ENCODE peak calls at places on chromosomes 1 and 21, in seven cellular contexts. One of them, this sample, is unnamed.

GRCh38 chr1:161160763-161161162 is 1.5 kb downstream of the USP21 start:
- DNase-seq in mammary epithelial cell: no peak
- DNase-seq in hepatocyte: no peak
- DNase-seq in lung: no peak
- DNase-seq in PC-9: no peak
- DNase-seq in cardiac fibroblast: no peak
- DNase-seq in AG04449: no peak
- DNase-seq in this sample: no peak

GRCh38 chr1:37752583-37753471 is 12.1 kb downstream of the EPHA10 start:
- DNase-seq in mammary epithelial cell: no peak
- DNase-seq in hepatocyte: peak
- DNase-seq in lung: no peak
- DNase-seq in PC-9: peak
- DNase-seq in cardiac fibroblast: peak
- DNase-seq in AG04449: no peak
- DNase-seq in this sample: peak

GRCh38 chr1:165228676-165229075 is 127.8 kb downstream of the LMX1A start:
- DNase-seq in mammary epithelial cell: peak
- DNase-seq in hepatocyte: peak
- DNase-seq in lung: no peak
- DNase-seq in PC-9: no peak
- DNase-seq in cardiac fibroblast: peak
- DNase-seq in AG04449: no peak
- DNase-seq in this sample: peak

GRCh38 chr1:1873186-1873585 is 17.7 kb downstream of the GNB1 start:
- DNase-seq in mammary epithelial cell: no peak
- DNase-seq in hepatocyte: no peak
- DNase-seq in lung: no peak
- DNase-seq in PC-9: no peak
- DNase-seq in cardiac fibroblast: no peak
- DNase-seq in AG04449: no peak
- DNase-seq in this sample: no peak

GRCh38 chr1:23533288-23534130 is 2.5 kb upstream of the E2F2 start:
- DNase-seq in mammary epithelial cell: peak
- DNase-seq in hepatocyte: no peak
- DNase-seq in lung: no peak
- DNase-seq in PC-9: peak
- DNase-seq in cardiac fibroblast: no peak
- DNase-seq in AG04449: no peak
- DNase-seq in this sample: no peak

GRCh38 chr1:113768916-113769598 is 9.8 kb upstream of the PHTF1 start:
- DNase-seq in mammary epithelial cell: no peak
- DNase-seq in hepatocyte: no peak
- DNase-seq in lung: no peak
- DNase-seq in PC-9: no peak
- DNase-seq in cardiac fibroblast: no peak
- DNase-seq in AG04449: no peak
- DNase-seq in this sample: no peak

GRCh38 chr1:94989911-94990463 is 63.1 kb upstream of the CNN3 start:
- DNase-seq in mammary epithelial cell: no peak
- DNase-seq in hepatocyte: no peak
- DNase-seq in lung: no peak
- DNase-seq in PC-9: no peak
- DNase-seq in cardiac fibroblast: peak
- DNase-seq in AG04449: no peak
- DNase-seq in this sample: no peak

GRCh38 chr1:7298749-7299151 is 472.3 kb upstream of the VAMP3 start:
- DNase-seq in mammary epithelial cell: no peak
- DNase-seq in hepatocyte: no peak
- DNase-seq in lung: peak
- DNase-seq in PC-9: no peak
- DNase-seq in cardiac fibroblast: peak
- DNase-seq in AG04449: no peak
- DNase-seq in this sample: no peak

GRCh38 chr1:16110456-16110855 is 37.0 kb upstream of the FAM131C start:
- DNase-seq in mammary epithelial cell: no peak
- DNase-seq in hepatocyte: no peak
- DNase-seq in lung: no peak
- DNase-seq in PC-9: no peak
- DNase-seq in cardiac fibroblast: no peak
- DNase-seq in AG04449: no peak
- DNase-seq in this sample: no peak

DNA sequence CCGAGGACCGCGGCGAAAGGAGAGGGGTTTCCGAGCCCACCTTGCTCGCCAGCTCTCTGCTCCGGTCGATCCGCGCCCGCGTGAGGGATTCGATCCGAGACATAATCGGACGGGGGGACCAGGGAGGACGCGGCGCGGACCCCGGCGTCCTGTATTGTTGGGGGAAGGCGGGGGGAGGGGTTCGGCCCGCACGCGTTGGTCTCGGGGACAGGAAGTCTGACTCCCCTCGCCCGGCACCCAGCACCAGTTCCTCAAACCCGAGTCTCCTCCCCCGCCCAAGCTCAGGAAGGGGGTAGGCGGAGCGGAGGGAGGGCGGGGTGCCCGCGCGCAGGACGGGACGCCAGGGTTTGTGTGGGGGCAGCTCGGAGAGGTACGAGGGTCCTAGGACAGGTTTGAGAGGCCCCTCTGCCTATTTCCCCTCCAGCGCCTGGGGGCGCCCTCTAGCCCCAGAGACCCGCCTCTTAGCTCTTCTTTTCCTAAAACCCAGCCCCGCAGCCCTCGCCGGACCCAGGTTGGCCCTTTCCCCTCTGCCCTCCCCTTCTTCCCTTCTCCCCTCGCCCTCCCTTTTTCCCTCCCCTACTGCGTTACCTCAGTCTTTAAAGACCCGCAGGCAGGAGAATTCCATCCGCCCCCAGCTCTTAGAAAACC is at the start of gene ARHGEF2:
- DNase-seq in mammary epithelial cell: peak
- DNase-seq in hepatocyte: peak
- DNase-seq in lung: peak
- DNase-seq in PC-9: peak
- DNase-seq in cardiac fibroblast: peak
- DNase-seq in AG04449: no peak
- DNase-seq in this sample: peak
- TF ChIP-seq CTCF in mammary epithelial cell: no peak
- TF ChIP-seq CTCF in hepatocyte: peak
- TF ChIP-seq CTCF in lung: no peak
- TF ChIP-seq CTCF in PC-9: no peak
- TF ChIP-seq CTCF in cardiac fibroblast: peak
- TF ChIP-seq CTCF in AG04449: peak
- TF ChIP-seq CTCF in this sample: no peak

DNA sequence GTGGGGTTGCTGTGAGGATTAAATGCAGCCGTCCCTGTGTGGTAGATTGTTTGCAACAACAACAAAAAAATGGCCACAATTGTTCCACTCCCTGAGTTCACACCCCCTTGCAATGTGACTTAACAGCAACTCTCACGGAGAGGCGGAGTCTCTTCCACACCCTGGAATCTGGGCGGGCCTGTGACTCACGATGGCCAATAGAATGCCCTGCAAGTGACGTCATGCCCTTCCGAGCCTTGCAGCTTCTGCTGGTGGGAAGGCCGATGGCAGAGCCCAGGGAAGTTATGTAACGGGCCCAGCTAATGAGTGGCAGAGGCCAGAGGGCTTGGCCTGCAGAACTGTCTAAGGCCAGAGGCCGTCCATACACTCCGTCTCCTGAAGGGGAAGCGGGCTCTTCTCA is 87.9 kb downstream of the RIPK4 start:
- DNase-seq in mammary epithelial cell: peak
- DNase-seq in hepatocyte: peak
- DNase-seq in lung: peak
- DNase-seq in PC-9: peak
- DNase-seq in cardiac fibroblast: peak
- DNase-seq in AG04449: peak
- DNase-seq in this sample: peak
- TF ChIP-seq CTCF in mammary epithelial cell: no peak
- TF ChIP-seq CTCF in hepatocyte: no peak
- TF ChIP-seq CTCF in lung: no peak
- TF ChIP-seq CTCF in PC-9: no peak
- TF ChIP-seq CTCF in cardiac fibroblast: no peak
- TF ChIP-seq CTCF in AG04449: no peak
- TF ChIP-seq CTCF in this sample: no peak

DNA sequence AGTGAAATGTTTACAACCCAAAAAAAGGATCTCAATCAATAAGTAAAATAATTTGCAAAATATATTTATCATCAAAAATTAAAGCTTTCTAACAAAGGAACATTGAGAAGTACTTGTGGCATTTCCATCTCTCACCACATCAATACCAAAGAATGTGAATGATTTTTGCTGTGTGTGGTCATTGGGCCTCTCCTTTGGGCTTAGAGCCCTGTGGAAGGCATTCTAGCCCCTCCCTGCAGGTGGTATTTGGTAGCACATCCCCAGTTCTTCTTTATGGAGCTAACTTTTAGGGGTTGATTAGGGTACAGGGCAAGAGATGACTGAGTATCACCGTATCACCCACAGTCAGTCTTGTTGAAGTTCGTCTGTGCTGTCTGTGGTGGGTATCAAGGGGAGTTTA is 294.1 kb upstream of the SGIP1 start:
- DNase-seq in mammary epithelial cell: no peak
- DNase-seq in hepatocyte: no peak
- DNase-seq in lung: no peak
- DNase-seq in PC-9: no peak
- DNase-seq in cardiac fibroblast: no peak
- DNase-seq in AG04449: no peak
- DNase-seq in this sample: no peak
- TF ChIP-seq CTCF in mammary epithelial cell: peak
- TF ChIP-seq CTCF in hepatocyte: no peak
- TF ChIP-seq CTCF in lung: no peak
- TF ChIP-seq CTCF in PC-9: no peak
- TF ChIP-seq CTCF in cardiac fibroblast: no peak
- TF ChIP-seq CTCF in AG04449: no peak
- TF ChIP-seq CTCF in this sample: no peak

GRCh38 chr1:20358761-20359263 is 68.1 kb downstream of the VWA5B1 start:
- DNase-seq in mammary epithelial cell: peak
- DNase-seq in hepatocyte: peak
- DNase-seq in lung: peak
- DNase-seq in PC-9: peak
- DNase-seq in cardiac fibroblast: peak
- DNase-seq in AG04449: no peak
- DNase-seq in this sample: no peak
- TF ChIP-seq CTCF in mammary epithelial cell: no peak
- TF ChIP-seq CTCF in hepatocyte: no peak
- TF ChIP-seq CTCF in lung: no peak
- TF ChIP-seq CTCF in PC-9: no peak
- TF ChIP-seq CTCF in cardiac fibroblast: no peak
- TF ChIP-seq CTCF in AG04449: no peak
- TF ChIP-seq CTCF in this sample: no peak

GRCh38 chr1:30489737-30490389 is 233.5 kb downstream of the MATN1 start:
- DNase-seq in mammary epithelial cell: no peak
- DNase-seq in hepatocyte: no peak
- DNase-seq in lung: no peak
- DNase-seq in PC-9: no peak
- DNase-seq in cardiac fibroblast: no peak
- DNase-seq in AG04449: no peak
- DNase-seq in this sample: no peak
- TF ChIP-seq CTCF in mammary epithelial cell: no peak
- TF ChIP-seq CTCF in hepatocyte: no peak
- TF ChIP-seq CTCF in lung: no peak
- TF ChIP-seq CTCF in PC-9: no peak
- TF ChIP-seq CTCF in cardiac fibroblast: no peak
- TF ChIP-seq CTCF in AG04449: no peak
- TF ChIP-seq CTCF in this sample: no peak

GRCh38 chr1:231583376-231583775 is 43.2 kb upstream of the DISC1 start:
- DNase-seq in mammary epithelial cell: no peak
- DNase-seq in hepatocyte: no peak
- DNase-seq in lung: no peak
- DNase-seq in PC-9: no peak
- DNase-seq in cardiac fibroblast: no peak
- DNase-seq in AG04449: no peak
- DNase-seq in this sample: no peak

GRCh38 chr1:231580874-231581273 is 45.7 kb upstream of the DISC1 start:
- DNase-seq in mammary epithelial cell: no peak
- DNase-seq in hepatocyte: no peak
- DNase-seq in lung: no peak
- DNase-seq in PC-9: no peak
- DNase-seq in cardiac fibroblast: no peak
- DNase-seq in AG04449: no peak
- DNase-seq in this sample: no peak

GRCh38 chr1:231581859-231582258 is 44.7 kb upstream of the DISC1 start:
- DNase-seq in mammary epithelial cell: no peak
- DNase-seq in hepatocyte: no peak
- DNase-seq in lung: no peak
- DNase-seq in PC-9: no peak
- DNase-seq in cardiac fibroblast: no peak
- DNase-seq in AG04449: no peak
- DNase-seq in this sample: no peak

DNA sequence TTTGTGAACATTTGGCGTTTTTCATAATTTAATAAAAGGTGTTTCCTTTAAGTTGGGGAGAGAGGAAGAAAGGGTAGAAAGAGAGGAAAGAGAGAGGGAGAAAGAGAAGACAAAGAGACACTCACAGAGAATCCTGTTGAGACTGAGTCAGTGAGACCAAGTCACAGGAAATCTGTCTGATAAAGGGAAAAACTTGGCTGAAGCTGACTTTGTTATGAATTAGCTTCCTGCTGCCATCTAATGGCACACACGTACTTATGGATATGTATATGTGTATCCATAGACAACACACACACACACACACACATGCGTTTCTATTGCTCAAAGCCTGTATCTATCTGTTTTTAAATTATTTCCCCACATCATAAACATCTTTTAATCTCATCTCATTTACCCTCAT is 42.5 kb upstream of the DISC1 start:
- DNase-seq in mammary epithelial cell: peak
- DNase-seq in hepatocyte: peak
- DNase-seq in lung: no peak
- DNase-seq in PC-9: no peak
- DNase-seq in cardiac fibroblast: peak
- DNase-seq in AG04449: peak
- DNase-seq in this sample: no peak
- TF ChIP-seq CTCF in mammary epithelial cell: peak
- TF ChIP-seq CTCF in hepatocyte: peak
- TF ChIP-seq CTCF in lung: no peak
- TF ChIP-seq CTCF in PC-9: no peak
- TF ChIP-seq CTCF in cardiac fibroblast: peak
- TF ChIP-seq CTCF in AG04449: peak
- TF ChIP-seq CTCF in this sample: no peak

DNA sequence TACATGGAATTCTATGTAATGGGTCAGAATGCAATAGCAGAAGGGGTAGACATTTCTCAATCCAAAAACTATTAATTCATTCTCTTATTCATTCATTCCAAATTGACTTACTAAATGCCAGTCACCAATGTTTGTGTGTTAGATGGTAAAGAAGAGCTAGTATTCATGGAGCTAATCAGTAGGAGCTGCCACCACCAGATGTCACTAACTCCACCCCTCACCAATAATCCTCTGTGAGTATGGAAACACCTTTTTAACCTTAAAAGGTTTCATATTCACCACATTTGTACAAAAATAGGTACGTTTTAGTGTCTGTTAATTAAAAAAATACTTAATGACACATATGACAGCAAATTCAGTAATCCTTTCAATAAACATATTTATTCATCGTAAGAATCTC is 131.8 kb upstream of the PKN2 start:
- DNase-seq in mammary epithelial cell: no peak
- DNase-seq in hepatocyte: no peak
- DNase-seq in lung: no peak
- DNase-seq in PC-9: no peak
- DNase-seq in cardiac fibroblast: no peak
- DNase-seq in AG04449: no peak
- DNase-seq in this sample: no peak
- TF ChIP-seq CTCF in mammary epithelial cell: no peak
- TF ChIP-seq CTCF in hepatocyte: peak
- TF ChIP-seq CTCF in lung: no peak
- TF ChIP-seq CTCF in PC-9: peak
- TF ChIP-seq CTCF in cardiac fibroblast: no peak
- TF ChIP-seq CTCF in AG04449: no peak
- TF ChIP-seq CTCF in this sample: no peak

This sample was measured in endothelial cell.